ENCODE peak calls at places on chromosomes 12 and 14, in six cellular contexts. X, O, F, K, C and M are unnamed samples.

GRCh38 chr12:93679308-93679933 is 2.2 kb downstream of the CRADD start:
- DNase-seq in X (no peak), O (no peak), F (no peak), K (no peak), C (no peak), M (no peak)

GRCh38 chr12:39502657-39503056 is 59.7 kb upstream of the KIF21A start:
- DNase-seq in X (no peak), O (no peak), F (no peak), K (no peak), C (no peak), M (no peak)

GRCh38 chr12:21113266-21113665 is 17.7 kb upstream of the SLCO1B1 start:
- DNase-seq in X (no peak), O (no peak), F (no peak), K (no peak), C (no peak), M (no peak)

GRCh38 chr12:91892081-91892855 is 253.4 kb downstream of the BTG1 start:
- DNase-seq in X (no peak), O (no peak), F (no peak), K (no peak), C (no peak), M (no peak)

GRCh38 chr14:62428429-62429203 is 616.6 kb downstream of the KCNH5 start:
- DNase-seq in X (no peak), O (peak; percentile 83), F (no peak), K (no peak), C (peak; percentile 1), M (no peak)

GRCh38 chr14:44914849-44915248 is 46.9 kb downstream of the KLHL28 start:
- DNase-seq in X (no peak), O (peak; percentile 38), F (no peak), K (peak; percentile 74), C (peak; percentile 34), M (peak; percentile 19)

GRCh38 chr14:102486513-102487203 is 22.9 kb downstream of the ANKRD9 start:
- DNase-seq in X (peak; percentile 44), O (no peak), F (no peak), K (no peak), C (no peak), M (no peak)

GRCh38 chr14:51653096-51653814 is 1.5 kb downstream of the FRMD6 start:
- DNase-seq in X (no peak), O (peak; percentile 87), F (no peak), K (no peak), C (peak; percentile 88), M (peak; percentile 61)

GRCh38 chr12:50200507-50201273 is 33.5 kb upstream of the CERS5 start:
- DNase-seq in X (no peak), O (peak; percentile 89), F (no peak), K (no peak), C (peak; percentile 95), M (peak; percentile 88)

GRCh38 chr12:38838211-38838850 is 67.1 kb downstream of the CPNE8 start:
- DNase-seq in X (no peak), O (no peak), F (no peak), K (no peak), C (no peak), M (no peak)

GRCh38 chr12:122106891-122107660 is 28.5 kb downstream of the MLXIP start:
- DNase-seq in X (peak; percentile 71), O (peak; percentile 92), F (no peak), K (no peak), C (peak; percentile 68), M (peak; percentile 57)

GRCh38 chr12:28202374-28203130 is 12.3 kb downstream of the CCDC91 start:
- DNase-seq in X (no peak), O (no peak), F (peak; percentile 32), K (no peak), C (no peak), M (no peak)

GRCh38 chr14:38618514-38618913 is 362.6 kb upstream of the CLEC14A start:
- DNase-seq in X (no peak), O (no peak), F (no peak), K (no peak), C (no peak), M (no peak)

GRCh38 chr12:40099423-40099853 is 6.4 kb downstream of the SLC2A13 start:
- DNase-seq in X (no peak), O (no peak), F (no peak), K (no peak), C (no peak), M (no peak)

GRCh38 chr14:102012336-102012735 is 48.0 kb downstream of the DYNC1H1 start:
- DNase-seq in X (no peak), O (no peak), F (no peak), K (no peak), C (no peak), M (no peak)

GRCh38 chr12:46800160-46800559 is 25.6 kb downstream of the SLC38A4 start:
- DNase-seq in X (no peak), O (no peak), F (no peak), K (no peak), C (no peak), M (no peak)

GRCh38 chr14:74702293-74702692 is 10.6 kb downstream of the AREL1 start:
- DNase-seq in X (no peak), O (no peak), F (no peak), K (no peak), C (no peak), M (no peak)

GRCh38 chr14:54669759-54670630 is 103.1 kb downstream of the SAMD4A start:
- DNase-seq in X (peak; percentile 95), O (peak; percentile 87), F (no peak), K (peak; percentile 54), C (peak; percentile 54), M (peak; percentile 76)

GRCh38 chr14:33851931-33852330 is 98.9 kb downstream of the EGLN3 start:
- DNase-seq in X (no peak), O (no peak), F (peak; percentile 35), K (no peak), C (no peak), M (no peak)

GRCh38 chr12:3456809-3457208 is 34.2 kb upstream of the PRMT8 start:
- DNase-seq in X (no peak), O (no peak), F (no peak), K (no peak), C (no peak), M (no peak)

DNA sequence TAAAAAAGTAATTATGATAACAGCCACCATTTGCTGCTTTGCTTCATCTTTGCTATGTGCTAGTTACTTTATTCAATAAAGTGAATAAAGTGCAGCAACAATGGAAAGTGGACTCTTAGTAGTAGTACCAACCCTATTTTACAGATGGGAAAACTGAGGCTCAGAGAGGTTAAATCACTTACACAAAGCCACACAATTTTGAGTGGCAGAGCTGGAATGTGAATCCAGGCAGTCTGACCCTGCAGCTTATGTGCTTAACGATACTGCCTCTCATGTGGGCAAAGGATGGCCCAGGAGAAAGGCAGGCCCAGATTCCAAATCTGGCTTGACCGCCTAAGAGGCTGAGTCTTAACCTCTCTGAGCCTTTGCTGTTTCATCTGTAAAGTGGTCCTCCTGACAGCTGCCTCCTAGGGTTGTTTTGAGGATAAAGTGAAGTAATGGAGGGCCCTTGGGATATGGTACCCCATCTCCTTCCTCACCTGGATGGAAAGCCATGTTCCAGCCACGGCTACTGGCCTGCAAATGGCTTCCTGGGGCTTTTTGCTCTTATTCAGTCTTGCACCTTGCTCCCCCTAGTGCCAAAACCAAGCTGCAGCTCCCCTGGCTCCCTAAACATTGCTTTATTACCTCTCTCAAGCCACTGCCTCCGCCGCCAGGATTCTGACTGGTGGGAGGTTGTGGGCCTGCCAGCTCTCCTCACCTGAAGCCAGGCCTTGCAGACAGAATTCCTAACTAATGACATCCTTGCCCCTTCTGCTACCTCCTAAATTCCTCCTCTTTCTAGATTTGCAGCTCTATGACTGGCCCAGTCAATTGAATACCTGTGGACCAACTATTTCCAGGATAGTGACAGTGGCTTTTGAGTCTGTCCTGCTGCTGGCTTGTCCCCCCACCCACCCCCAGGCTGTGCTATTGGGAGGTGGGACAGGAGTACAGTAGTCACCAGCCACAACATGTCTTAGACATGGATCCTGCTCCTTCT is 283.3 kb upstream of the PWP1 start:
- DNase-seq in X (no peak), O (peak; percentile 65), F (peak; percentile 60), K (peak; percentile 68), C (peak; percentile 53), M (peak; percentile 25)
- TF ChIP-seq CTCF in X (no peak), O (peak; percentile 66), F (peak; percentile 78), K (peak; percentile 42), C (peak; percentile 70), M (peak; percentile 70)

GRCh38 chr12:817941-818600 is 65.7 kb downstream of the WNK1 start:
- DNase-seq in X (no peak), O (no peak), F (no peak), K (no peak), C (no peak), M (no peak)

GRCh38 chr12:823043-823698 is 70.8 kb downstream of the WNK1 start:
- DNase-seq in X (no peak), O (no peak), F (no peak), K (no peak), C (no peak), M (no peak)

GRCh38 chr12:820336-820735 is 68.0 kb downstream of the WNK1 start:
- DNase-seq in X (no peak), O (no peak), F (no peak), K (no peak), C (no peak), M (no peak)

DNA sequence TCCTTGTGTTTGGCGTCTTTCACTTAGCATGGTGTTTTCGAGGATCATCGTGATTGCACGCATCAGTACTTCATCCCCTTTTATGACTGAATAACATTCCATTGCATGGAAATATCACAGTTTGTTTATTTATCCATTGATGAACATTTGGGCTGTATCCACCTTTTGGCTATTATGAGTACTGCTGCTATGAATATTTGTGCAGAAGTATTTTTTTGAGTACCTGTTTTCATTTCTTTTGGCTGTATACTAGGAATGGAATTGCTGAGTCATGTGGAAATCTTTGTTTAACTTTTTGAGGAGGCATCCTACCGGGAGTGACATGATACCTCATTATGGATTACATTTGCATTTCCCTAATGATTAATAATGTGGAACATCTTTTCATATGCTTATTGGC is 66.4 kb downstream of the WNK1 start:
- DNase-seq in X (no peak), O (peak; percentile 39), F (no peak), K (no peak), C (no peak), M (no peak)
- TF ChIP-seq CTCF in X (no peak), O (no peak), F (no peak), K (peak; percentile 13), C (peak; percentile 16), M (no peak)

DNA sequence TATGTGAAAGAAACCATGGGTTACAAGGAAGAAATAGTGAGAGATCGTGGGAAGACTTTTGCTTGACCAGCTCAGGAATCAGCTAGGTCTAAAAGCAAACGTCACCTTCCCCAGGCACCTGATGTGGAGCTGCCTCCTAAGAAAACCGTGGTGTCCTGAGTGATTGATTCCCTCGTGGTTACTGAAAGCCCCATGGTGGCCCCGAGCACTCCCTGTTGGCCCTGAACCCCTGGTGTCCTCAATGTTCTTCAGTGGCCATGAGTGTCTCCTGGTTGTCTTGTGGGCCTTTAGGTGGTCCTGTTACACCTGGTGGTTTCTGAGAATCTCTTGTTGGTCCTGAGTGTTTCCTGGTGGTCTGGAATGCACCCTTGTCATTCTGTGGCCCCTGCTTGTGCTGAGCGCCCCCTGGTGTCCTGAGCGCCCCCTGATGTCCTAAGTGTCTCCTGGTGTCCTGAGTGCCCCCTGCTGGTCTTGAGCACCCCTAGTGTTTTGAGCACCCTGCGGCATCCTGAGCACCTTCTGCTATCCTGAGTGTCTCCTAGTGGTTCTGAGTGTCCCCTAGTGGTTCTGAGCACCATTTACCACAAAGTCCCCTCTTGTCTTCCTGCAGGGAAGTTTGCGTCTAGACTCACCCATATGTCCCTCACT is 518.7 kb downstream of the TMEM121 start:
- DNase-seq in X (no peak), O (no peak), F (peak; percentile 88), K (peak; percentile 73), C (peak; percentile 7), M (no peak)
- TF ChIP-seq CTCF in X (no peak), O (no peak), F (peak; percentile 98), K (no peak), C (peak; percentile 21), M (peak; percentile 46)

DNA sequence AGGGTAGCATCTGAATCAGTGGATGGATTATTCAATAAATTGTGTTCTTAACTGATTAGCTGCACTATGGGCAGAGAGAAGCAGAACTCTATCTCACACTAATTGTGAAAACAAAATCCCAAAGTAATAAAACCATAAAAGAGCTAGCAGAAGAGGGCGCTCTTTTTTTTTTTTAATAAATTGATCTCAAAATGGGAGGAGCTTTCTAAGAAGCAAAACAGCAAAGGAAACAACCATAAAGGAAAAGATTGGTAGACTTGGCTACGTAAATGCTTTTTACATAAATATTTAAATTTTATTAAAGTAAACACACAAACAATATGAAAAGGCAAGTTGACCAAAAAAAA is 1.5 kb upstream of the TM7SF3 start:
- DNase-seq in X (no peak), O (peak; percentile 34), F (no peak), K (no peak), C (peak; percentile 47), M (peak; percentile 16)
- TF ChIP-seq CTCF in X (no peak), O (no peak), F (peak; percentile 5), K (peak; percentile 42), C (peak; percentile 51), M (peak; percentile 83)